ENCODE peak calls at places on chromosomes 7 and 10, in nine cellular contexts. One of them, this sample, is unnamed.

GRCh38 chr10:93465806-93466675 is 16.1 kb downstream of the MYOF start:
- DNase-seq in LNCaP clone FGC: peak; percentile 65
- DNase-seq in Peyer's patch: peak; percentile 82
- DNase-seq in left ventricle myocardium inferior: peak; percentile 75
- DNase-seq in kidney: peak; percentile 95
- DNase-seq in lower lobe of right lung: peak; percentile 83
- DNase-seq in IMR-90: peak; percentile 90
- DNase-seq in CD8-positive, alpha-beta memory T cell: no peak
- DNase-seq in choroid plexus epithelial cell: peak; percentile 91
- DNase-seq in this sample: peak; percentile 69

GRCh38 chr7:21256310-21256877 is 171.5 kb upstream of the SP4 start:
- DNase-seq in LNCaP clone FGC: no peak
- DNase-seq in Peyer's patch: no peak
- DNase-seq in left ventricle myocardium inferior: no peak
- DNase-seq in kidney: no peak
- DNase-seq in lower lobe of right lung: no peak
- DNase-seq in IMR-90: peak; percentile 38
- DNase-seq in CD8-positive, alpha-beta memory T cell: peak; percentile 19
- DNase-seq in choroid plexus epithelial cell: peak; percentile 73
- DNase-seq in this sample: no peak

GRCh38 chr7:100446040-100446439 is 9.7 kb upstream of the PPP1R35 start:
- DNase-seq in LNCaP clone FGC: no peak
- DNase-seq in Peyer's patch: no peak
- DNase-seq in left ventricle myocardium inferior: no peak
- DNase-seq in kidney: peak; percentile 2
- DNase-seq in lower lobe of right lung: no peak
- DNase-seq in IMR-90: peak; percentile 65
- DNase-seq in CD8-positive, alpha-beta memory T cell: no peak
- DNase-seq in choroid plexus epithelial cell: peak; percentile 37
- DNase-seq in this sample: no peak

GRCh38 chr7:155860461-155860839 is 48.2 kb upstream of the SHH start:
- DNase-seq in LNCaP clone FGC: no peak
- DNase-seq in Peyer's patch: no peak
- DNase-seq in left ventricle myocardium inferior: no peak
- DNase-seq in kidney: no peak
- DNase-seq in lower lobe of right lung: no peak
- DNase-seq in IMR-90: no peak
- DNase-seq in CD8-positive, alpha-beta memory T cell: no peak
- DNase-seq in choroid plexus epithelial cell: no peak
- DNase-seq in this sample: no peak

GRCh38 chr7:140005754-140006503 is 56.8 kb downstream of the PARP12 start:
- DNase-seq in LNCaP clone FGC: no peak
- DNase-seq in Peyer's patch: peak; percentile 45
- DNase-seq in left ventricle myocardium inferior: no peak
- DNase-seq in kidney: peak; percentile 70
- DNase-seq in lower lobe of right lung: no peak
- DNase-seq in IMR-90: no peak
- DNase-seq in CD8-positive, alpha-beta memory T cell: no peak
- DNase-seq in choroid plexus epithelial cell: peak; percentile 50
- DNase-seq in this sample: no peak

GRCh38 chr10:129055966-129056365 is 411.1 kb upstream of the MGMT start:
- DNase-seq in LNCaP clone FGC: no peak
- DNase-seq in Peyer's patch: no peak
- DNase-seq in left ventricle myocardium inferior: no peak
- DNase-seq in kidney: no peak
- DNase-seq in lower lobe of right lung: no peak
- DNase-seq in IMR-90: no peak
- DNase-seq in CD8-positive, alpha-beta memory T cell: no peak
- DNase-seq in choroid plexus epithelial cell: no peak
- DNase-seq in this sample: no peak

GRCh38 chr7:44288811-44289340 is 36.5 kb downstream of the CAMK2B start:
- DNase-seq in LNCaP clone FGC: no peak
- DNase-seq in Peyer's patch: peak; percentile 26
- DNase-seq in left ventricle myocardium inferior: peak; percentile 11
- DNase-seq in kidney: peak; percentile 49
- DNase-seq in lower lobe of right lung: peak; percentile 34
- DNase-seq in IMR-90: no peak
- DNase-seq in CD8-positive, alpha-beta memory T cell: no peak
- DNase-seq in choroid plexus epithelial cell: no peak
- DNase-seq in this sample: no peak

GRCh38 chr7:29989257-29989995 is at the start of gene SCRN1:
- DNase-seq in LNCaP clone FGC: no peak
- DNase-seq in Peyer's patch: peak; percentile 73
- DNase-seq in left ventricle myocardium inferior: peak; percentile 42
- DNase-seq in kidney: peak; percentile 87
- DNase-seq in lower lobe of right lung: peak; percentile 61
- DNase-seq in IMR-90: peak; percentile 13
- DNase-seq in CD8-positive, alpha-beta memory T cell: peak; percentile 40
- DNase-seq in choroid plexus epithelial cell: peak; percentile 34
- DNase-seq in this sample: peak; percentile 85

GRCh38 chr10:45425628-45426563 is 51.9 kb downstream of the ALOX5 start:
- DNase-seq in LNCaP clone FGC: no peak
- DNase-seq in Peyer's patch: no peak
- DNase-seq in left ventricle myocardium inferior: no peak
- DNase-seq in kidney: no peak
- DNase-seq in lower lobe of right lung: no peak
- DNase-seq in IMR-90: no peak
- DNase-seq in CD8-positive, alpha-beta memory T cell: no peak
- DNase-seq in choroid plexus epithelial cell: peak; percentile 22
- DNase-seq in this sample: peak; percentile 83

GRCh38 chr10:113539789-113540188 is 13.1 kb upstream of the HABP2 start:
- DNase-seq in LNCaP clone FGC: no peak
- DNase-seq in Peyer's patch: no peak
- DNase-seq in left ventricle myocardium inferior: no peak
- DNase-seq in kidney: no peak
- DNase-seq in lower lobe of right lung: no peak
- DNase-seq in IMR-90: peak; percentile 36
- DNase-seq in CD8-positive, alpha-beta memory T cell: no peak
- DNase-seq in choroid plexus epithelial cell: peak; percentile 63
- DNase-seq in this sample: no peak

GRCh38 chr7:137772748-137773147 is 74.0 kb downstream of the DGKI start:
- DNase-seq in LNCaP clone FGC: no peak
- DNase-seq in Peyer's patch: no peak
- DNase-seq in left ventricle myocardium inferior: no peak
- DNase-seq in kidney: no peak
- DNase-seq in lower lobe of right lung: no peak
- DNase-seq in IMR-90: peak; percentile 90
- DNase-seq in CD8-positive, alpha-beta memory T cell: no peak
- DNase-seq in choroid plexus epithelial cell: peak; percentile 78
- DNase-seq in this sample: no peak

GRCh38 chr7:134686782-134687181 is 40.1 kb downstream of the BPGM start:
- DNase-seq in LNCaP clone FGC: no peak
- DNase-seq in Peyer's patch: no peak
- DNase-seq in left ventricle myocardium inferior: no peak
- DNase-seq in kidney: no peak
- DNase-seq in lower lobe of right lung: no peak
- DNase-seq in IMR-90: peak; percentile 43
- DNase-seq in CD8-positive, alpha-beta memory T cell: no peak
- DNase-seq in choroid plexus epithelial cell: peak; percentile 64
- DNase-seq in this sample: no peak

GRCh38 chr7:158343526-158343925 is 244.1 kb downstream of the PTPRN2 start:
- DNase-seq in LNCaP clone FGC: no peak
- DNase-seq in Peyer's patch: no peak
- DNase-seq in left ventricle myocardium inferior: no peak
- DNase-seq in kidney: no peak
- DNase-seq in lower lobe of right lung: no peak
- DNase-seq in IMR-90: no peak
- DNase-seq in CD8-positive, alpha-beta memory T cell: no peak
- DNase-seq in choroid plexus epithelial cell: no peak
- DNase-seq in this sample: no peak
- H3K4me3 ChIP-seq in LNCaP clone FGC: no peak overlapping the region
- H3K4me3 ChIP-seq in Peyer's patch: no peak overlapping the region
- H3K4me3 ChIP-seq in left ventricle myocardium inferior: no peak overlapping the region
- H3K4me3 ChIP-seq in kidney: no peak overlapping the region
- H3K4me3 ChIP-seq in lower lobe of right lung: no peak overlapping the region
- H3K4me3 ChIP-seq in IMR-90: no peak overlapping the region
- H3K4me3 ChIP-seq in CD8-positive, alpha-beta memory T cell: no peak overlapping the region
- H3K4me3 ChIP-seq in choroid plexus epithelial cell: no peak overlapping the region
- H3K4me3 ChIP-seq in this sample: no peak overlapping the region

GRCh38 chr7:55020481-55020871 is 1.7 kb downstream of the EGFR start:
- DNase-seq in LNCaP clone FGC: no peak
- DNase-seq in Peyer's patch: peak; percentile 56
- DNase-seq in left ventricle myocardium inferior: peak; percentile 45
- DNase-seq in kidney: no peak
- DNase-seq in lower lobe of right lung: peak; percentile 64
- DNase-seq in IMR-90: peak; percentile 60
- DNase-seq in CD8-positive, alpha-beta memory T cell: no peak
- DNase-seq in choroid plexus epithelial cell: peak; percentile 56
- DNase-seq in this sample: peak; percentile 79

GRCh38 chr7:55021951-55022617 is 3.3 kb downstream of the EGFR start:
- DNase-seq in LNCaP clone FGC: no peak
- DNase-seq in Peyer's patch: no peak
- DNase-seq in left ventricle myocardium inferior: no peak
- DNase-seq in kidney: no peak
- DNase-seq in lower lobe of right lung: no peak
- DNase-seq in IMR-90: no peak
- DNase-seq in CD8-positive, alpha-beta memory T cell: no peak
- DNase-seq in choroid plexus epithelial cell: peak; percentile 66
- DNase-seq in this sample: no peak

GRCh38 chr7:55019691-55020480 is 1.1 kb downstream of the EGFR start:
- DNase-seq in LNCaP clone FGC: no peak
- DNase-seq in Peyer's patch: no peak
- DNase-seq in left ventricle myocardium inferior: peak; percentile 24
- DNase-seq in kidney: peak; percentile 81
- DNase-seq in lower lobe of right lung: peak; percentile 58
- DNase-seq in IMR-90: no peak
- DNase-seq in CD8-positive, alpha-beta memory T cell: no peak
- DNase-seq in choroid plexus epithelial cell: no peak
- DNase-seq in this sample: peak; percentile 48

GRCh38 chr7:55022618-55022985 is 3.8 kb downstream of the EGFR start:
- DNase-seq in LNCaP clone FGC: no peak
- DNase-seq in Peyer's patch: no peak
- DNase-seq in left ventricle myocardium inferior: no peak
- DNase-seq in kidney: no peak
- DNase-seq in lower lobe of right lung: no peak
- DNase-seq in IMR-90: no peak
- DNase-seq in CD8-positive, alpha-beta memory T cell: no peak
- DNase-seq in choroid plexus epithelial cell: no peak
- DNase-seq in this sample: no peak

DNA sequence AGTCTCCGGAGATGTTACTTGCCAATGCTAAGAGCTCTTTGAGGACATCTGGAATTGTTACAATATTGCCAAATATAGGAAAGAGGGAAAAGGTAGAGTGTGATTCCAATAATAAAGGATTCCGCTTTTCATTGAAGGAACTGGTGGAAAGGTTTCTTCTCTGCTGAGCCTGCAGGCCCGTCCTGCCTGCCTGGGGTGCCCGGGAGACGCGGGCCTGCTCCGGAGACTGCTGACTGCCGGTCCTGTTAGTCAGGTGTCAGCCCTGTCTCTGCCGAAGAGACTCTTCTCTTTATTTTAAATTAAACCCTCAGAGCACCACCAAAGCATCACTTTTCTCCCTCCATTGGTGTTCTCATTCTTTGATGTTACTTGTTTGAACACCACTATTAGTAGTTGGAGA is 2.2 kb downstream of the EGFR start:
- DNase-seq in LNCaP clone FGC: no peak
- DNase-seq in Peyer's patch: no peak
- DNase-seq in left ventricle myocardium inferior: no peak
- DNase-seq in kidney: no peak
- DNase-seq in lower lobe of right lung: no peak
- DNase-seq in IMR-90: no peak
- DNase-seq in CD8-positive, alpha-beta memory T cell: no peak
- DNase-seq in choroid plexus epithelial cell: no peak
- DNase-seq in this sample: no peak
- H3K4me3 ChIP-seq in LNCaP clone FGC: no peak overlapping the region
- H3K4me3 ChIP-seq in Peyer's patch: peak overlapping the region; percentile 98
- H3K4me3 ChIP-seq in left ventricle myocardium inferior: peak overlapping the region; percentile 85
- H3K4me3 ChIP-seq in kidney: peak overlapping the region; percentile 77
- H3K4me3 ChIP-seq in lower lobe of right lung: peak overlapping the region; percentile 83
- H3K4me3 ChIP-seq in IMR-90: peak overlapping the region; percentile 98
- H3K4me3 ChIP-seq in CD8-positive, alpha-beta memory T cell: no peak overlapping the region
- H3K4me3 ChIP-seq in choroid plexus epithelial cell: peak overlapping the region; percentile 85
- H3K4me3 ChIP-seq in this sample: no peak overlapping the region

GRCh38 chr7:322111-322671 is 32.2 kb downstream of the FOXL3 start:
- DNase-seq in LNCaP clone FGC: no peak
- DNase-seq in Peyer's patch: peak; percentile 91
- DNase-seq in left ventricle myocardium inferior: peak; percentile 72
- DNase-seq in kidney: peak; percentile 93
- DNase-seq in lower lobe of right lung: peak; percentile 84
- DNase-seq in IMR-90: peak; percentile 3
- DNase-seq in CD8-positive, alpha-beta memory T cell: peak; percentile 87
- DNase-seq in choroid plexus epithelial cell: peak; percentile 41
- DNase-seq in this sample: peak; percentile 97
- H3K4me3 ChIP-seq in LNCaP clone FGC: no peak overlapping the region
- H3K4me3 ChIP-seq in Peyer's patch: peak overlapping the region; percentile 18
- H3K4me3 ChIP-seq in left ventricle myocardium inferior: peak overlapping the region; percentile 29
- H3K4me3 ChIP-seq in kidney: no peak overlapping the region
- H3K4me3 ChIP-seq in lower lobe of right lung: peak overlapping the region; percentile 17
- H3K4me3 ChIP-seq in IMR-90: no peak overlapping the region
- H3K4me3 ChIP-seq in CD8-positive, alpha-beta memory T cell: no peak overlapping the region
- H3K4me3 ChIP-seq in choroid plexus epithelial cell: no peak overlapping the region
- H3K4me3 ChIP-seq in this sample: no peak overlapping the region

GRCh38 chr7:14834888-14835287 is 67.7 kb downstream of the DGKB start:
- DNase-seq in LNCaP clone FGC: no peak
- DNase-seq in Peyer's patch: no peak
- DNase-seq in left ventricle myocardium inferior: no peak
- DNase-seq in kidney: no peak
- DNase-seq in lower lobe of right lung: no peak
- DNase-seq in IMR-90: peak; percentile 44
- DNase-seq in CD8-positive, alpha-beta memory T cell: no peak
- DNase-seq in choroid plexus epithelial cell: peak; percentile 69
- DNase-seq in this sample: no peak

GRCh38 chr7:14834456-14834855 is 68.1 kb downstream of the DGKB start:
- DNase-seq in LNCaP clone FGC: no peak
- DNase-seq in Peyer's patch: no peak
- DNase-seq in left ventricle myocardium inferior: no peak
- DNase-seq in kidney: no peak
- DNase-seq in lower lobe of right lung: no peak
- DNase-seq in IMR-90: peak; percentile 43
- DNase-seq in CD8-positive, alpha-beta memory T cell: no peak
- DNase-seq in choroid plexus epithelial cell: peak; percentile 73
- DNase-seq in this sample: no peak

GRCh38 chr7:14836571-14837189 is 65.9 kb downstream of the DGKB start:
- DNase-seq in LNCaP clone FGC: no peak
- DNase-seq in Peyer's patch: no peak
- DNase-seq in left ventricle myocardium inferior: peak; percentile 43
- DNase-seq in kidney: peak; percentile 35
- DNase-seq in lower lobe of right lung: no peak
- DNase-seq in IMR-90: peak; percentile 75
- DNase-seq in CD8-positive, alpha-beta memory T cell: no peak
- DNase-seq in choroid plexus epithelial cell: peak; percentile 91
- DNase-seq in this sample: peak; percentile 4

GRCh38 chr7:14836006-14836405 is 66.5 kb downstream of the DGKB start:
- DNase-seq in LNCaP clone FGC: no peak
- DNase-seq in Peyer's patch: no peak
- DNase-seq in left ventricle myocardium inferior: no peak
- DNase-seq in kidney: no peak
- DNase-seq in lower lobe of right lung: no peak
- DNase-seq in IMR-90: no peak
- DNase-seq in CD8-positive, alpha-beta memory T cell: no peak
- DNase-seq in choroid plexus epithelial cell: peak; percentile 42
- DNase-seq in this sample: no peak

DNA sequence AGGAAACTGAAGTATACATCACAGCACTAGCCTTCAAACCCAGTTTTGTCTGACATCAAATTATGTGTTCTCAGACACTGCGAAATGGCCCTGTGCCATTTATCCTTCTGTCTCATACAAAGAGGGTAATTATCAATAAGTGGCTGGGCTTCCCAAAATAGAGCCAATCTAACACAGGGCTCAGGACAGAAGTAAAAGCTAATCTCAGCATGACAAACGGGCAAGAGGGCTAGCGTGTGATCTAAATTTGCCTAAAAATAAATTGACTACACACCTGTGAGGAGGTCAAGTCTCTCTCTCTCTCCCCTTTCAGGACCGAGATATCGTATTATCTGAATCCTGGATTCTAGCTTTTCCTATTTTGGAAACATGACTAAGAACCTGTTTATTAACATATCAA is 67.2 kb downstream of the DGKB start:
- DNase-seq in LNCaP clone FGC: no peak
- DNase-seq in Peyer's patch: no peak
- DNase-seq in left ventricle myocardium inferior: no peak
- DNase-seq in kidney: no peak
- DNase-seq in lower lobe of right lung: no peak
- DNase-seq in IMR-90: no peak
- DNase-seq in CD8-positive, alpha-beta memory T cell: no peak
- DNase-seq in choroid plexus epithelial cell: no peak
- DNase-seq in this sample: no peak
- H3K4me3 ChIP-seq in LNCaP clone FGC: no peak overlapping the region
- H3K4me3 ChIP-seq in Peyer's patch: no peak overlapping the region
- H3K4me3 ChIP-seq in left ventricle myocardium inferior: no peak overlapping the region
- H3K4me3 ChIP-seq in kidney: no peak overlapping the region
- H3K4me3 ChIP-seq in lower lobe of right lung: no peak overlapping the region
- H3K4me3 ChIP-seq in IMR-90: no peak overlapping the region
- H3K4me3 ChIP-seq in CD8-positive, alpha-beta memory T cell: no peak overlapping the region
- H3K4me3 ChIP-seq in choroid plexus epithelial cell: no peak overlapping the region
- H3K4me3 ChIP-seq in this sample: no peak overlapping the region

This sample was measured in pancreas.